ENCODE peak calls at places on chromosomes 1 and 21, in eight cellular contexts. U, J, D, L, V, N, C and O are unnamed samples.

GRCh38 chr1:1510912-1511532 is 940 bp upstream of the ATAD3A start:
- DNase-seq in V (no peak), N (peak; percentile 83), J (no peak), L (no peak), D (no peak), C (no peak), U (no peak), O (peak; percentile 80)

GRCh38 chr1:231093158-231093922 is 53.3 kb upstream of the FAM89A start:
- DNase-seq in U (peak; percentile 60), V (no peak), D (no peak), L (no peak), N (no peak), J (no peak), C (no peak), O (peak; percentile 55)

GRCh38 chr1:51488372-51489050 is 30.6 kb downstream of the EPS15 start:
- DNase-seq in J (peak; percentile 32), U (no peak), C (no peak), N (peak; percentile 27), V (no peak), L (no peak), D (no peak), O (no peak)

GRCh38 chr1:179709841-179710329 is 33.2 kb upstream of the FAM163A start:
- DNase-seq in U (no peak), L (peak; percentile 11), D (no peak), C (no peak), N (peak; percentile 32), V (no peak), J (no peak), O (no peak)

GRCh38 chr1:62341120-62341519 is 21.9 kb upstream of the KANK4 start:
- DNase-seq in C (no peak), L (no peak), N (no peak), V (no peak), J (no peak), D (no peak), U (no peak), O (no peak)

GRCh38 chr1:33025761-33026160 is 10.9 kb downstream of the AK2 start:
- DNase-seq in N (no peak), U (no peak), C (no peak), D (no peak), V (no peak), J (no peak), L (no peak), O (no peak)

GRCh38 chr1:180912801-180913616 is at the start of gene KIAA1614:
- DNase-seq in J (peak; percentile 48), D (no peak), L (no peak), C (peak; percentile 86), N (no peak), U (peak; percentile 34), V (no peak), O (peak; percentile 83)

GRCh38 chr21:43362306-43362927 is 64.5 kb downstream of the SIK1 start:
- DNase-seq in C (peak; percentile 72), V (peak; percentile 77), J (peak; percentile 27), D (no peak), L (peak; percentile 78), U (peak; percentile 30), N (peak; percentile 92), O (peak; percentile 71)

GRCh38 chr1:15684042-15684461 is at the start of gene PLEKHM2:
- DNase-seq in C (peak; percentile 81), L (peak; percentile 33), D (peak; percentile 41), V (peak; percentile 39), J (peak; percentile 35), N (peak; percentile 75), U (peak; percentile 46), O (peak; percentile 71)

GRCh38 chr1:160376525-160377131 is 9.8 kb downstream of the NHLH1 start:
- DNase-seq in D (peak; percentile 67), J (peak; percentile 9), N (peak; percentile 81), L (no peak), C (peak; percentile 72), V (peak; percentile 22), U (peak; percentile 53), O (peak; percentile 78)

GRCh38 chr1:80893140-80893539 is 907.6 kb upstream of the ADGRL2 start:
- DNase-seq in V (no peak), U (no peak), N (no peak), C (no peak), D (no peak), J (no peak), L (no peak), O (no peak)

GRCh38 chr1:16442273-16442672 is 1.7 kb downstream of the NECAP2 start:
- DNase-seq in L (no peak), J (no peak), U (no peak), D (no peak), C (no peak), N (peak; percentile 58), V (no peak), O (no peak)

GRCh38 chr1:85447000-85447943 is 17.7 kb downstream of the DDAH1 start:
- DNase-seq in U (no peak), N (no peak), J (no peak), C (no peak), L (no peak), D (no peak), V (no peak), O (no peak)

GRCh38 chr1:229108598-229109201 is 162.2 kb upstream of the RAB4A start:
- DNase-seq in V (no peak), C (no peak), N (peak; percentile 62), J (peak; percentile 83), U (no peak), L (no peak), D (no peak), O (peak; percentile 65)